ENCODE peak calls at places on chromosome 13, in four cellular contexts. One of them, this sample, is unnamed.

GRCh38 chr13:82358284-82358683 is 1524.0 kb downstream of the SLITRK1 start:
- DNase-seq in K562: no peak
- DNase-seq in WTC11: no peak
- DNase-seq in HepG2: no peak
- DNase-seq in this sample: no peak

GRCh38 chr13:110447058-110447511 is 114.4 kb downstream of the RAB20 start:
- DNase-seq in K562: no peak
- DNase-seq in WTC11: no peak
- DNase-seq in HepG2: peak
- DNase-seq in this sample: no peak

GRCh38 chr13:91115776-91116175 is 231.7 kb upstream of the MIR17HG start:
- DNase-seq in WTC11: no peak
- DNase-seq in HepG2: no peak
- DNase-seq in K562: no peak
- DNase-seq in this sample: no peak

GRCh38 chr13:44044544-44045178 is 165.0 kb downstream of the LACC1 start:
- DNase-seq in K562: no peak
- DNase-seq in HepG2: no peak
- DNase-seq in WTC11: no peak
- DNase-seq in this sample: no peak

GRCh38 chr13:52846567-52847321 is 1.7 kb downstream of the PCDH8 start:
- DNase-seq in HepG2: no peak
- DNase-seq in WTC11: peak
- DNase-seq in K562: no peak
- DNase-seq in this sample: no peak

GRCh38 chr13:27440408-27440807 is 10.0 kb downstream of the MTIF3 start:
- DNase-seq in K562: no peak
- DNase-seq in WTC11: no peak
- DNase-seq in HepG2: no peak
- DNase-seq in this sample: no peak

GRCh38 chr13:90518398-90518797 is 829.1 kb upstream of the MIR17HG start:
- DNase-seq in HepG2: no peak
- DNase-seq in WTC11: no peak
- DNase-seq in K562: no peak
- DNase-seq in this sample: no peak

GRCh38 chr13:89150362-89150761 is 1479.2 kb downstream of the SLITRK5 start:
- DNase-seq in K562: no peak
- DNase-seq in HepG2: no peak
- DNase-seq in WTC11: no peak
- DNase-seq in this sample: no peak

GRCh38 chr13:100633461-100633860 is 41.1 kb downstream of the TMTC4 start:
- DNase-seq in K562: no peak
- DNase-seq in HepG2: peak
- DNase-seq in WTC11: no peak
- DNase-seq in this sample: no peak

GRCh38 chr13:59806801-59807200 is 356.9 kb downstream of the DIAPH3 start:
- DNase-seq in HepG2: no peak
- DNase-seq in K562: no peak
- DNase-seq in WTC11: no peak
- DNase-seq in this sample: no peak

GRCh38 chr13:94825507-94825906 is 113.2 kb upstream of the SOX21 start:
- DNase-seq in K562: no peak
- DNase-seq in WTC11: peak
- DNase-seq in HepG2: no peak
- DNase-seq in this sample: no peak

GRCh38 chr13:95023405-95023804 is 277.8 kb downstream of the ABCC4 start:
- DNase-seq in WTC11: no peak
- DNase-seq in HepG2: no peak
- DNase-seq in K562: no peak
- DNase-seq in this sample: no peak

GRCh38 chr13:46101488-46102289 is 3.1 kb downstream of the CPB2 start:
- DNase-seq in HepG2: no peak
- DNase-seq in WTC11: no peak
- DNase-seq in K562: no peak
- DNase-seq in this sample: no peak

GRCh38 chr13:110628477-110628793 is 13.1 kb downstream of the NAXD start:
- DNase-seq in HepG2: no peak
- DNase-seq in K562: no peak
- DNase-seq in WTC11: no peak
- DNase-seq in this sample: no peak

GRCh38 chr13:112723771-112724170 is 33.9 kb downstream of the ATP11A start:
- DNase-seq in WTC11: peak
- DNase-seq in K562: no peak
- DNase-seq in HepG2: no peak
- DNase-seq in this sample: no peak

DNA sequence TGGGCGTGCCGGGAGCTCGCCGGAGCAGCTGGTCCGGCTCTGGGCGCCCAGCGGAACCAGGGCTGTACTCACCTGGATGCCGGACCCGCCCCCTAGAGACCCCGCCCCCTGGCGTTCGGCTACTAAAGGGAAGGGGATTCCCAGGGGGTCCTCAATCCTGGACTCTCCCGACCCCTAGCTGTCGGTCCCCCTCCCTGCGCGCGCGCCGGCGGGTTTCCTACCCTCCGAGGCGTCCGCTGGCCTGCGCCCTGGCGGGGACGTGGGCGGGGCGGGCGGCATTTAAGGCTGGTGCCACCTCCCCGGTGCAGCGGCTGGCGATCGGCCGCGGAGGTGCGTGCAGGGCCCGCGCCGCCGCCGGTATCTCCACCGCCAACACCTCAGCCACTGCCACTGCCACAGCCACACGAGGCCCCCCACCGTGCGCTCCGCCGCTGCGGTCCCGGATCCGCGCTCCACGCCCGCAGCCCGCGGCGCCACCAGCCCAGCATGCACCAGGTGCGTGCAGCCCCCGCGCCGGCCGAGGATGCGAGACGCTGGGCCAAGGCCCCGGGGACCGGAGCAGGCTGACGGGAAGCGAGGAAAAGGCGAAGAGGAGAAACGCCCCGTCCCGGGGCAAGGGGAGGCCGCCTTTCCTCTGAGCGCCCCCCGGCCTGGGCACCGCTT is at the start of gene ATP12A:
- DNase-seq in K562: no peak
- DNase-seq in HepG2: no peak
- DNase-seq in WTC11: peak
- DNase-seq in this sample: peak
- TF ChIP-seq ELF4 in K562: no peak
- TF ChIP-seq ELF4 in HepG2: no peak
- TF ChIP-seq ELF4 in WTC11: no peak
- TF ChIP-seq ELF4 in this sample: no peak

GRCh38 chr13:22594041-22594440 is 586.7 kb upstream of the SGCG start:
- DNase-seq in WTC11: no peak
- DNase-seq in K562: no peak
- DNase-seq in HepG2: peak
- DNase-seq in this sample: no peak

GRCh38 chr13:22592515-22592914 is 588.3 kb upstream of the SGCG start:
- DNase-seq in K562: no peak
- DNase-seq in WTC11: no peak
- DNase-seq in HepG2: no peak
- DNase-seq in this sample: no peak

DNA sequence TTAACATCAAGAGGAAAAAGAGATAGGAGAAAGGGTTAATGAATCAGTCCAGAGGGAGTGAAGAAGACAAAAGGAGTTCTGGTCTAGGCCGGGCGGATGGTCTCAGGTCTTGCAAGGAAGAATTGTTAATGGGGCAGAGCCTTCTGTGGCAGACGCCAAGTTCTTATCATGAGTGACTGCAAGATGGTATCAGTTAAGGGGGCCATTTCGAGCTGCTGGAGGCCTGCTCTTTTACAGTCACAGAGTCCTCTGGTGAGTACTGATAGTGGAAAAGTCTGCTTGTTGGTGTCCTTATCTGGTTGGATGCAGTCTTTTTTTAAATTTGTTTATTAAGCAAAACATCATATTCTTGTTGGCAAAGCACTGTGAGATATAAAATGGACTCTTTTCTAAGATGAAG is 590.9 kb upstream of the SGCG start:
- DNase-seq in WTC11: no peak
- DNase-seq in K562: peak
- DNase-seq in HepG2: no peak
- DNase-seq in this sample: no peak
- TF ChIP-seq ELF4 in WTC11: no peak
- TF ChIP-seq ELF4 in K562: no peak
- TF ChIP-seq ELF4 in HepG2: no peak
- TF ChIP-seq ELF4 in this sample: no peak

GRCh38 chr13:29539866-29540265 is 55.6 kb downstream of the SLC7A1 start:
- DNase-seq in K562: no peak
- DNase-seq in WTC11: no peak
- DNase-seq in HepG2: no peak
- DNase-seq in this sample: no peak

GRCh38 chr13:29535663-29536655 is 59.5 kb downstream of the SLC7A1 start:
- DNase-seq in WTC11: no peak
- DNase-seq in K562: no peak
- DNase-seq in HepG2: no peak
- DNase-seq in this sample: no peak

GRCh38 chr13:29537736-29538624 is 57.5 kb downstream of the SLC7A1 start:
- DNase-seq in K562: no peak
- DNase-seq in HepG2: no peak
- DNase-seq in WTC11: no peak
- DNase-seq in this sample: no peak

GRCh38 chr13:29538625-29538976 is 56.9 kb downstream of the SLC7A1 start:
- DNase-seq in WTC11: no peak
- DNase-seq in K562: no peak
- DNase-seq in HepG2: no peak
- DNase-seq in this sample: no peak

GRCh38 chr13:29536853-29537252 is 58.6 kb downstream of the SLC7A1 start:
- DNase-seq in WTC11: no peak
- DNase-seq in K562: no peak
- DNase-seq in HepG2: no peak
- DNase-seq in this sample: no peak
- TF ChIP-seq ELF4 in WTC11: no peak
- TF ChIP-seq ELF4 in K562: no peak
- TF ChIP-seq ELF4 in HepG2: no peak
- TF ChIP-seq ELF4 in this sample: no peak

DNA sequence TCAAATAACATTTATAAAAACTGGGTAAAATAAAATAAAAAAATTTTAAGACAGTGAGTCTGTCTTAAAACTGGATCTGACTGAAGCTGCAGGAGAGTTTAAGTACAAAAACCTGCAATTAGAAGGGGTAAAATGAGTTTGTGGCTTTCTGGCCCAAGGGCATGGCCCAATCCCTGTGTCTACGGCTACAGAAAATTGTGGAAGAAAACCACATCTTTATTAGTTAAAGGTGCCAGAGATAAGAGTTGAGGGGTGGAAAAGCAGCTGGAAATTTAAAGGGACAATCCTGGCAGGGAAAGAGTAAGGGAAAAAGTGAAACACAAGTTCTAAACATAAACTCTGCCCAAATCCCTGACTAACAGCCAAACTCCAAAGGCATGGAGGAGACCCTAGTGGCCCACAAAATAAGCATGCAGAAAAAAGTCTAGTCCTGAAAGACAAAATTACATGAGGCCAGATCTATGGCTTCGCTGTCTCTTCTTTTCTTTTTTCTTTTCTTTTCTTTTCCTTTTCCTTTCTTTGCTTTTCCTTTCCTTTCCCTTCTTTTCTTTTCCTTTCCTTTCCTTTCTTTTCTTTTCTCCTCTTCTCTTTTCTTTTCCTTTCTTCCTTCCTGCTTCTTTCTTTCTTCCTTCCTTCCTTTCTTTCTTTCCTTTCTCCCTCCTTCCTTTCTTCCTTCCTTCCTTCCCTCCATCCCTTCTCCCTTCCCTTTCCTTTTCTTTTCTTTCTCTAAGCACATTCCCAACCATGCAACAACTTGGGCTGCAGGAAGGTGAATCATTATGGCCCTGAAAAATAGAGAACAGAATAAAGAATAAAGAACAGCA is 23.5 kb upstream of the DLEU7 start:
- DNase-seq in WTC11: no peak
- DNase-seq in HepG2: no peak
- DNase-seq in K562: no peak
- DNase-seq in this sample: no peak
- TF ChIP-seq ELF4 in WTC11: no peak
- TF ChIP-seq ELF4 in HepG2: no peak
- TF ChIP-seq ELF4 in K562: no peak
- TF ChIP-seq ELF4 in this sample: no peak

GRCh38 chr13:98216711-98217110 is 39.6 kb upstream of the RNF113B start:
- DNase-seq in K562: no peak
- DNase-seq in HepG2: no peak
- DNase-seq in WTC11: no peak
- DNase-seq in this sample: no peak

GRCh38 chr13:98215508-98215907 is 38.4 kb upstream of the RNF113B start:
- DNase-seq in HepG2: no peak
- DNase-seq in K562: no peak
- DNase-seq in WTC11: no peak
- DNase-seq in this sample: no peak

GRCh38 chr13:98216135-98216565 is 39.1 kb upstream of the RNF113B start:
- DNase-seq in WTC11: no peak
- DNase-seq in HepG2: no peak
- DNase-seq in K562: no peak
- DNase-seq in this sample: peak

GRCh38 chr13:98214707-98215106 is 37.6 kb upstream of the RNF113B start:
- DNase-seq in HepG2: no peak
- DNase-seq in K562: no peak
- DNase-seq in WTC11: no peak
- DNase-seq in this sample: no peak

GRCh38 chr13:98214008-98214643 is 37.1 kb upstream of the RNF113B start:
- DNase-seq in WTC11: peak
- DNase-seq in HepG2: no peak
- DNase-seq in K562: no peak
- DNase-seq in this sample: no peak
- TF ChIP-seq ELF4 in WTC11: no peak
- TF ChIP-seq ELF4 in HepG2: no peak
- TF ChIP-seq ELF4 in K562: no peak
- TF ChIP-seq ELF4 in this sample: no peak

GRCh38 chr13:106114981-106115554 is 420.4 kb downstream of the EFNB2 start:
- DNase-seq in K562: no peak
- DNase-seq in HepG2: no peak
- DNase-seq in WTC11: no peak
- DNase-seq in this sample: no peak
- TF ChIP-seq ELF4 in K562: no peak
- TF ChIP-seq ELF4 in HepG2: no peak
- TF ChIP-seq ELF4 in WTC11: no peak
- TF ChIP-seq ELF4 in this sample: no peak

GRCh38 chr13:48562296-48563066 is 29.6 kb upstream of the RCBTB2 start:
- DNase-seq in K562: peak
- DNase-seq in WTC11: no peak
- DNase-seq in HepG2: no peak
- DNase-seq in this sample: no peak
- TF ChIP-seq ELF4 in K562: no peak
- TF ChIP-seq ELF4 in WTC11: no peak
- TF ChIP-seq ELF4 in HepG2: no peak
- TF ChIP-seq ELF4 in this sample: no peak

This sample was measured in HEK293T.